ENCODE peak calls at places on chromosome 15, in nine cellular contexts. G is CD8-positive, alpha-beta T cell; O is AG08395; A is H7; J is stimulated activated CD4-positive, alpha-beta T cell treated with anti-CD3 and anti-CD28 coated beads, TNF-alpha, amount 100 ng/mL, for 1 hour; M is hypothalamus; X is EL; P is activated T-helper 1 cell treated with anti-CD3 and anti-CD28 coated beads, Interleukin-12 subunit alpha, Interleukin-12 subunit beta, Interleukin-2, Interleukin-4 antibody, amounts not matched to agents 30 ng/mL and 10 ng/mL and 1 ng/mL, durations not matched to agents 14 hours and 24 hours and 36 hours; Y is NCI-H460. Q is an unnamed sample.

GRCh38 chr15:70156781-70157261 is 59.1 kb upstream of the TLE3 start:
- DNase-seq in A (no peak), M (peak), J (no peak), Y (no peak), G (no peak), P (no peak), X (peak), O (peak), Q (no peak)

GRCh38 chr15:99433757-99434211 is 132.0 kb upstream of the MEF2A start:
- DNase-seq in P (no peak), M (no peak), A (no peak), X (no peak), Y (no peak), G (no peak), J (no peak), O (no peak), Q (no peak)

GRCh38 chr15:61685513-61685912 is 374.7 kb downstream of the VPS13C start:
- DNase-seq in M (no peak), A (no peak), Y (no peak), P (no peak), O (no peak), G (no peak), X (no peak), J (no peak), Q (no peak)

GRCh38 chr15:65952425-65953053 is 83.2 kb downstream of the RAB11A start:
- DNase-seq in J (no peak), P (no peak), A (peak), X (peak), G (no peak), M (no peak), Y (peak), O (peak), Q (no peak)

GRCh38 chr15:84955089-84955848 is 26.4 kb upstream of the PDE8A start:
- DNase-seq in G (peak), Y (peak), J (peak), A (peak), M (no peak), X (peak), O (peak), P (no peak), Q (no peak)

GRCh38 chr15:39629376-39629775 is 48.5 kb downstream of the THBS1 start:
- DNase-seq in O (no peak), M (no peak), X (peak), G (peak), P (peak), J (peak), A (no peak), Y (no peak), Q (no peak)

GRCh38 chr15:71440479-71441071 is 325.3 kb downstream of the THSD4 start:
- DNase-seq in O (peak), J (no peak), G (no peak), Y (peak), M (no peak), X (peak), P (no peak), A (peak), Q (no peak)

GRCh38 chr15:62569460-62570404 is 404.6 kb upstream of the C2CD4B start:
- DNase-seq in X (peak), G (no peak), Y (no peak), J (no peak), O (peak), M (no peak), P (no peak), A (no peak), Q (no peak)

GRCh38 chr15:98753726-98754125 is 105.4 kb downstream of the IGF1R start:
- DNase-seq in A (peak), M (no peak), O (peak), Y (no peak), P (no peak), G (no peak), X (no peak), J (no peak), Q (no peak)

GRCh38 chr15:35507932-35508638 is 37.9 kb downstream of the DPH6 start:
- DNase-seq in Y (no peak), M (no peak), A (no peak), P (no peak), O (no peak), X (no peak), J (no peak), G (no peak), Q (no peak)

GRCh38 chr15:55267401-55268053 is 22.1 kb downstream of the RAB27A start:
- DNase-seq in P (peak), A (no peak), J (peak), G (peak), X (peak), M (no peak), O (no peak), Y (no peak), Q (no peak)

GRCh38 chr15:95715919-95716318 is 614.6 kb upstream of the NR2F2 start:
- DNase-seq in J (no peak), M (no peak), X (no peak), O (no peak), G (no peak), A (peak), Y (no peak), P (no peak), Q (no peak)

GRCh38 chr15:91043190-91043874 is 20.9 kb upstream of the VPS33B start:
- DNase-seq in M (no peak), X (no peak), J (no peak), O (no peak), G (no peak), P (no peak), Y (no peak), A (peak), Q (no peak)

GRCh38 chr15:90463381-90463780 is 66.3 kb upstream of the CRTC3 start:
- DNase-seq in X (peak), Y (no peak), O (peak), P (no peak), G (no peak), A (no peak), J (no peak), M (no peak), Q (no peak)

GRCh38 chr15:51493892-51494291 is 128.7 kb downstream of the DMXL2 start:
- DNase-seq in A (no peak), P (no peak), J (no peak), X (peak), Y (no peak), G (no peak), O (no peak), M (no peak), Q (no peak)

GRCh38 chr15:58495836-58496501 is 64.2 kb downstream of the LIPC start:
- DNase-seq in A (no peak), O (no peak), X (no peak), Y (no peak), M (no peak), P (no peak), G (no peak), J (no peak), Q (no peak)

Q was measured in D721Med.